ENCODE peak calls at places on chromosome 10, in nine cellular contexts. A is AG04450; K is T-helper 17 cell; E is prostate gland; O is T-helper 2 cell; T is T-helper 9 cell; F is activated CD8-positive, alpha-beta memory T cell treated with anti-CD3 and anti-CD28 coated beads for 4 hours; X is CD8-positive, alpha-beta memory T cell; U is lower leg skin. I is an unnamed sample.
A peak's percentile ranks its signal among the peaks of the same experiment; 100 is the strongest.

GRCh38 chr10:133455196-133455595 is 1.5 kb downstream of the SCART1 start:
- DNase-seq in X (no peak), E (no peak), T (no peak), O (no peak), K (no peak), F (no peak), A (no peak), U (no peak), I (no peak)

GRCh38 chr10:18221882-18222281 is 81.7 kb downstream of the CACNB2 start:
- DNase-seq in U (no peak), F (no peak), O (no peak), A (no peak), T (no peak), K (no peak), E (no peak), X (no peak), I (no peak)

GRCh38 chr10:96642973-96643372 is 56.2 kb upstream of the TM9SF3 start:
- DNase-seq in T (peak; percentile 15), F (peak; percentile 36), U (peak; percentile 39), E (peak; percentile 35), K (no peak), X (peak; percentile 75), A (no peak), O (peak; percentile 6), I (peak; percentile 76)

GRCh38 chr10:93604145-93604544 is 3.1 kb upstream of the RBP4 start:
- DNase-seq in K (no peak), F (no peak), U (no peak), A (no peak), O (no peak), E (no peak), X (no peak), T (no peak), I (no peak)

GRCh38 chr10:91887075-91887899 is 22.0 kb downstream of the FGFBP3 start:
- DNase-seq in O (no peak), A (no peak), T (no peak), F (no peak), E (no peak), U (no peak), X (peak; percentile 48), K (no peak), I (peak; percentile 41)

GRCh38 chr10:113126506-113127192 is 176.6 kb downstream of the TCF7L2 start:
- DNase-seq in E (peak; percentile 56), K (peak; percentile 13), O (peak; percentile 4), A (peak; percentile 27), F (no peak), X (peak; percentile 50), T (peak; percentile 15), U (no peak), I (peak; percentile 59)

GRCh38 chr10:63466168-63466935 is 575 bp upstream of the JMJD1C start:
- DNase-seq in X (no peak), T (peak; percentile 8), A (no peak), E (peak; percentile 64), U (peak; percentile 37), F (no peak), K (no peak), O (no peak), I (peak; percentile 56)

GRCh38 chr10:46543379-46544014 is 13.0 kb downstream of the GPRIN2 start:
- DNase-seq in T (no peak), U (no peak), A (no peak), X (peak; percentile 47), E (no peak), K (no peak), O (no peak), F (no peak), I (peak; percentile 11)

GRCh38 chr10:75108684-75109458 is 2.6 kb upstream of the SAMD8 start:
- DNase-seq in E (no peak), U (no peak), X (no peak), T (no peak), O (no peak), F (no peak), A (no peak), K (no peak), I (no peak)

I was measured in tibial nerve.